ENCODE peak calls at places on chromosomes 11 and 22, in nine cellular contexts. One of them, this sample, is unnamed. For H3K9me3, the result is how much of the 10 kb centered on the place peaks cover.

GRCh38 chr22:23055448-23056179 is 14.7 kb upstream of the GNAZ start:
- DNase-seq in fibroblast of lung: no peak
- DNase-seq in CD4-positive, alpha-beta memory T cell: no peak
- DNase-seq in mesenchymal stem cell: no peak
- DNase-seq in keratinocyte: no peak
- DNase-seq in mammary epithelial cell: no peak
- DNase-seq in SJSA1: no peak
- DNase-seq in aorta: no peak
- DNase-seq in right atrium auricular region: peak
- DNase-seq in this sample: no peak

GRCh38 chr11:119166368-119167076 is 2.0 kb upstream of the NLRX1 start:
- DNase-seq in keratinocyte: peak
- DNase-seq in aorta: peak
- DNase-seq in SJSA1: peak
- DNase-seq in CD4-positive, alpha-beta memory T cell: no peak
- DNase-seq in right atrium auricular region: no peak
- DNase-seq in mammary epithelial cell: peak
- DNase-seq in fibroblast of lung: peak
- DNase-seq in mesenchymal stem cell: peak
- DNase-seq in this sample: no peak

GRCh38 chr11:12889243-12889642 is 119.9 kb upstream of the RASSF10 start:
- DNase-seq in keratinocyte: no peak
- DNase-seq in fibroblast of lung: peak
- DNase-seq in CD4-positive, alpha-beta memory T cell: no peak
- DNase-seq in aorta: peak
- DNase-seq in right atrium auricular region: peak
- DNase-seq in mammary epithelial cell: peak
- DNase-seq in mesenchymal stem cell: peak
- DNase-seq in SJSA1: no peak
- DNase-seq in this sample: no peak

GRCh38 chr22:50282361-50283144 is 12.4 kb upstream of the MAPK11 start:
- DNase-seq in fibroblast of lung: peak
- DNase-seq in right atrium auricular region: no peak
- DNase-seq in aorta: no peak
- DNase-seq in CD4-positive, alpha-beta memory T cell: no peak
- DNase-seq in SJSA1: peak
- DNase-seq in keratinocyte: peak
- DNase-seq in mesenchymal stem cell: peak
- DNase-seq in mammary epithelial cell: peak
- DNase-seq in this sample: no peak

GRCh38 chr11:36062796-36063380 is 119.0 kb downstream of the LDLRAD3 start:
- DNase-seq in mammary epithelial cell: no peak
- DNase-seq in aorta: no peak
- DNase-seq in SJSA1: no peak
- DNase-seq in right atrium auricular region: no peak
- DNase-seq in keratinocyte: no peak
- DNase-seq in fibroblast of lung: no peak
- DNase-seq in CD4-positive, alpha-beta memory T cell: no peak
- DNase-seq in mesenchymal stem cell: peak
- DNase-seq in this sample: no peak

GRCh38 chr11:117273550-117274289 is 17.4 kb upstream of the BACE1-AS start:
- DNase-seq in CD4-positive, alpha-beta memory T cell: no peak
- DNase-seq in right atrium auricular region: no peak
- DNase-seq in fibroblast of lung: peak
- DNase-seq in mammary epithelial cell: no peak
- DNase-seq in keratinocyte: no peak
- DNase-seq in aorta: no peak
- DNase-seq in SJSA1: peak
- DNase-seq in mesenchymal stem cell: peak
- DNase-seq in this sample: no peak

GRCh38 chr22:50274311-50274710 is 4.1 kb upstream of the MAPK11 start:
- DNase-seq in right atrium auricular region: peak
- DNase-seq in aorta: no peak
- DNase-seq in mammary epithelial cell: no peak
- DNase-seq in mesenchymal stem cell: peak
- DNase-seq in fibroblast of lung: peak
- DNase-seq in SJSA1: no peak
- DNase-seq in CD4-positive, alpha-beta memory T cell: peak
- DNase-seq in keratinocyte: no peak
- DNase-seq in this sample: peak

GRCh38 chr11:28342704-28343103 is 234.5 kb downstream of the METTL15 start:
- DNase-seq in keratinocyte: no peak
- DNase-seq in right atrium auricular region: no peak
- DNase-seq in mammary epithelial cell: no peak
- DNase-seq in fibroblast of lung: peak
- DNase-seq in aorta: no peak
- DNase-seq in CD4-positive, alpha-beta memory T cell: no peak
- DNase-seq in SJSA1: no peak
- DNase-seq in mesenchymal stem cell: peak
- DNase-seq in this sample: no peak

GRCh38 chr11:96748639-96749370 is 359.0 kb downstream of the JRKL start:
- DNase-seq in CD4-positive, alpha-beta memory T cell: no peak
- DNase-seq in keratinocyte: no peak
- DNase-seq in aorta: no peak
- DNase-seq in right atrium auricular region: no peak
- DNase-seq in SJSA1: no peak
- DNase-seq in mesenchymal stem cell: peak
- DNase-seq in fibroblast of lung: peak
- DNase-seq in mammary epithelial cell: peak
- DNase-seq in this sample: no peak

GRCh38 chr22:48952256-48953102 is 875.2 kb downstream of the BRD1 start:
- DNase-seq in right atrium auricular region: peak
- DNase-seq in keratinocyte: no peak
- DNase-seq in SJSA1: peak
- DNase-seq in mammary epithelial cell: no peak
- DNase-seq in CD4-positive, alpha-beta memory T cell: no peak
- DNase-seq in fibroblast of lung: no peak
- DNase-seq in aorta: no peak
- DNase-seq in mesenchymal stem cell: no peak
- DNase-seq in this sample: no peak

GRCh38 chr11:88318017-88318416 is 19.5 kb downstream of the CTSC start:
- DNase-seq in SJSA1: no peak
- DNase-seq in right atrium auricular region: no peak
- DNase-seq in mesenchymal stem cell: no peak
- DNase-seq in keratinocyte: no peak
- DNase-seq in fibroblast of lung: no peak
- DNase-seq in CD4-positive, alpha-beta memory T cell: no peak
- DNase-seq in mammary epithelial cell: no peak
- DNase-seq in aorta: no peak
- DNase-seq in this sample: no peak

GRCh38 chr22:19610518-19611253 is 86.5 kb upstream of the CLDN5 start:
- DNase-seq in keratinocyte: no peak
- DNase-seq in mesenchymal stem cell: no peak
- DNase-seq in SJSA1: no peak
- DNase-seq in aorta: no peak
- DNase-seq in right atrium auricular region: no peak
- DNase-seq in fibroblast of lung: no peak
- DNase-seq in mammary epithelial cell: no peak
- DNase-seq in CD4-positive, alpha-beta memory T cell: no peak
- DNase-seq in this sample: no peak

GRCh38 chr11:64186205-64187165 is 514 bp downstream of the STIP1 start:
- DNase-seq in CD4-positive, alpha-beta memory T cell: peak
- DNase-seq in aorta: no peak
- DNase-seq in keratinocyte: no peak
- DNase-seq in fibroblast of lung: peak
- DNase-seq in SJSA1: no peak
- DNase-seq in mammary epithelial cell: peak
- DNase-seq in right atrium auricular region: no peak
- DNase-seq in mesenchymal stem cell: peak
- DNase-seq in this sample: no peak

GRCh38 chr11:95592455-95592854 is 197.1 kb downstream of the FAM76B start:
- DNase-seq in SJSA1: no peak
- DNase-seq in CD4-positive, alpha-beta memory T cell: no peak
- DNase-seq in mesenchymal stem cell: peak
- DNase-seq in mammary epithelial cell: no peak
- DNase-seq in right atrium auricular region: no peak
- DNase-seq in keratinocyte: no peak
- DNase-seq in fibroblast of lung: peak
- DNase-seq in aorta: peak
- DNase-seq in this sample: no peak

GRCh38 chr11:79311461-79311860 is 129.4 kb downstream of the TENM4 start:
- DNase-seq in CD4-positive, alpha-beta memory T cell: no peak
- DNase-seq in aorta: no peak
- DNase-seq in mammary epithelial cell: no peak
- DNase-seq in mesenchymal stem cell: no peak
- DNase-seq in keratinocyte: no peak
- DNase-seq in SJSA1: no peak
- DNase-seq in fibroblast of lung: no peak
- DNase-seq in right atrium auricular region: no peak
- DNase-seq in this sample: no peak

GRCh38 chr11:35919244-35919643 is 24.6 kb upstream of the LDLRAD3 start:
- DNase-seq in mammary epithelial cell: peak
- DNase-seq in keratinocyte: no peak
- DNase-seq in aorta: no peak
- DNase-seq in CD4-positive, alpha-beta memory T cell: no peak
- DNase-seq in fibroblast of lung: peak
- DNase-seq in right atrium auricular region: no peak
- DNase-seq in SJSA1: no peak
- DNase-seq in mesenchymal stem cell: no peak
- DNase-seq in this sample: no peak

DNA sequence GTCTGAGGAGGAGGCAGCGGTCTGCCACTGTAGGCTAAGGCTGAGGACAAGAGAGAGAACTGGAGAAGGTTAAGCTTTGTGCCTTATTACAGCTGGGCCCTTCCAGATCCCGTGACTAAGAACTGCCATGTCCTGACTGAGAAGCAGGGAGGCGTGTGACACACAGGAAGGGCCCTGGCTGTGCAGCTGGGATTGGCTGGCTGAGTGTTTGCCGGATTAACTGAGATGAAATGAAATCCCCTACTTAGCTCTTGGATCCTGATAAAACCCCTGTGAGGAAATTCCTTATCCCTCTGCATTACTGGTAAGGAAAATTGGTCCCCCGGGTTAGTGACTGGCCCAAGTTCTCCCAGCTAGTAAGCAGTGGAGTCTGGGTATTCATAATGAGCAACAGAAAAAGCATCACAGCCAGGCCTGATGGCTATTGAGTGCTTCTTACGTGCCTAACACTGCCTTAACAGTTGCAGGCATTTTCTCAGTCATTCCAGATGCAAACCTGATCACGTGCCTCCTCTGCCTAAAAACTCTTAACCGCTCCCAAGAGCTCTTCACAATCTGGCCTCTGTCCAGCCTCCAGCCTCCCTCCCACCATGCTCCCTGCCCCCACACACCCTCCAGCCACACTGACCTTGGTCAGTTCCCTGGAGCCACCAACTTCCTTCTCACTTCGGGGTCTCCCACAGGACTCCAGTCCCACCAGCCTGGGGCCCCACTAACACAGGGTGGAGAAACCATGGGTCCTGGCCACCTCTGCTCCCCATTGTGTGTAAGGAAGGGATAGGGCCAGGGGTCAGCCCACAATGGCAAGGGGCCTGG is 37.8 kb downstream of the ARRB1 start:
- DNase-seq in keratinocyte: no peak
- DNase-seq in CD4-positive, alpha-beta memory T cell: no peak
- DNase-seq in aorta: peak
- DNase-seq in fibroblast of lung: peak
- DNase-seq in mammary epithelial cell: no peak
- DNase-seq in SJSA1: no peak
- DNase-seq in mesenchymal stem cell: peak
- DNase-seq in right atrium auricular region: peak
- DNase-seq in this sample: no peak
- H3K27ac ChIP-seq in keratinocyte: no peak
- H3K27ac ChIP-seq in CD4-positive, alpha-beta memory T cell: no peak
- H3K27ac ChIP-seq in aorta: no peak
- H3K27ac ChIP-seq in fibroblast of lung: peak
- H3K27ac ChIP-seq in mammary epithelial cell: no peak
- H3K27ac ChIP-seq in SJSA1: no peak
- H3K27ac ChIP-seq in mesenchymal stem cell: peak
- H3K27ac ChIP-seq in right atrium auricular region: peak
- H3K27ac ChIP-seq in this sample: peak

GRCh38 chr22:47659467-47660302 is 897.2 kb downstream of the TBC1D22A start:
- DNase-seq in aorta: no peak
- DNase-seq in CD4-positive, alpha-beta memory T cell: no peak
- DNase-seq in mammary epithelial cell: no peak
- DNase-seq in right atrium auricular region: no peak
- DNase-seq in fibroblast of lung: no peak
- DNase-seq in SJSA1: no peak
- DNase-seq in keratinocyte: no peak
- DNase-seq in mesenchymal stem cell: no peak
- DNase-seq in this sample: no peak
- H3K9me3 ChIP-seq in aorta: under half
- H3K9me3 ChIP-seq in CD4-positive, alpha-beta memory T cell: under half
- H3K9me3 ChIP-seq in mammary epithelial cell: under half
- H3K9me3 ChIP-seq in right atrium auricular region: under half
- H3K9me3 ChIP-seq in fibroblast of lung: under half
- H3K9me3 ChIP-seq in SJSA1: under half
- H3K9me3 ChIP-seq in keratinocyte: under half
- H3K9me3 ChIP-seq in mesenchymal stem cell: under half
- H3K9me3 ChIP-seq in this sample: under half

DNA sequence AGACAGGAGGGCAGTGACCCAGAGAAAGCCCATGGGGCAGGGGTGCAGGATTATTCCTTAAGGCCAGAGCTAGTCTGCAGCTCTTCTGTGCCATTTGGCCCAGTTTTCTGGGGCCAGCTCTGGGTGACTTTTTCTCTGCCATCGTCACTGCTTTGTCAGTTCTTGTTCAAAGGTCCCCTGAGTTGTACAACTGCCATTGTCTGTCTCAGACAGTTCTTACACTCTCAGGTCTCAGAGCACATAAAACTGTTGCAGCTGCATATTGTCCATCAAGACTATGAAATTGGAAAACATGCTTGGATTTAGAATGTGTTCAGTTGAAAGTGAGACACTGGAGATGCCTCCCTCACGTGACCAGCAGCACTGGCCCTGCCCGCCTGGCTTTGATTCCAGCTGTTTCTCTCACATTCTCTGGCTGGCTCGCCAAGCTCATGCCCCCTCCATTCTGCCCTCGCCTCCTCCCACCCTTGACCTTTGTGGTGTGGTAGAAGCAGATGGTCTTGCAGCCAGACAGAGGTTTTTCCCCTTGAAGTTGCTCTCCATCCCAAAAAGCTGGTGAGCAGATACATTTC is 244.2 kb downstream of the NTM start:
- DNase-seq in CD4-positive, alpha-beta memory T cell: no peak
- DNase-seq in SJSA1: no peak
- DNase-seq in aorta: no peak
- DNase-seq in fibroblast of lung: no peak
- DNase-seq in mesenchymal stem cell: no peak
- DNase-seq in right atrium auricular region: peak
- DNase-seq in mammary epithelial cell: no peak
- DNase-seq in keratinocyte: no peak
- DNase-seq in this sample: no peak
- H3K27ac ChIP-seq in CD4-positive, alpha-beta memory T cell: no peak
- H3K27ac ChIP-seq in SJSA1: no peak
- H3K27ac ChIP-seq in aorta: no peak
- H3K27ac ChIP-seq in fibroblast of lung: no peak
- H3K27ac ChIP-seq in mesenchymal stem cell: no peak
- H3K27ac ChIP-seq in right atrium auricular region: no peak
- H3K27ac ChIP-seq in mammary epithelial cell: no peak
- H3K27ac ChIP-seq in keratinocyte: no peak
- H3K27ac ChIP-seq in this sample: no peak

DNA sequence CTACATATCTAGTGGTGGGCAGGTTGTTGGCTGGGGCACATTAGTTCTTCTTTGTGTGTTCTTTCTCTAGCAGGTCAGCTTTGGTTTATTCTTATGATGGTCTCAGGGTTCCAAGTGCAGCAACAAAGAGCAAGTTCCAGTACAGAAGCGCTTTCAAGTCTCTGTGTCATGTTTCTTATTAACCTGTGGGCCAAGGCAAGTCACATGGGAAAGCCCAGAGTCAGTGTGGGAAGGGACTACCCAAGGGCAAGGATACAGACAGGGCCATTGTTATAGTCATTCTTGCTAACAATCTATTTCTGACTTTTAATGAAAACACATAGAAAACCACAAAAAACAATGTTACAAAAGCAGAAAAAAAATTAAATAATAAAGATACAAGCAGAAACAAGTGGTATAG is 754.6 kb downstream of the TBC1D22A start:
- DNase-seq in aorta: no peak
- DNase-seq in SJSA1: no peak
- DNase-seq in CD4-positive, alpha-beta memory T cell: no peak
- DNase-seq in fibroblast of lung: no peak
- DNase-seq in mammary epithelial cell: no peak
- DNase-seq in mesenchymal stem cell: no peak
- DNase-seq in keratinocyte: no peak
- DNase-seq in right atrium auricular region: no peak
- DNase-seq in this sample: no peak
- H3K9me3 ChIP-seq in aorta: under half
- H3K9me3 ChIP-seq in SJSA1: under half
- H3K9me3 ChIP-seq in CD4-positive, alpha-beta memory T cell: under half
- H3K9me3 ChIP-seq in fibroblast of lung: under half
- H3K9me3 ChIP-seq in mammary epithelial cell: under half
- H3K9me3 ChIP-seq in mesenchymal stem cell: under half
- H3K9me3 ChIP-seq in keratinocyte: under half
- H3K9me3 ChIP-seq in right atrium auricular region: under half
- H3K9me3 ChIP-seq in this sample: under half

This sample was measured in CD8-positive, alpha-beta memory T cell.